ENCODE peak calls at places on chromosomes 2 and 18, in seven cellular contexts. W, Z, F, P, L, Y and M are unnamed samples.

GRCh38 chr2:237097326-237097910 is 11.7 kb downstream of the COPS8 start:
- DNase-seq in W (no peak), Z (no peak), F (no peak), P (peak; percentile 36), L (no peak), Y (no peak), M (no peak)

GRCh38 chr2:239160226-239161143 is 240.3 kb downstream of the HDAC4 start:
- DNase-seq in W (no peak), Z (no peak), F (no peak), P (no peak), L (no peak), Y (no peak), M (no peak)

GRCh38 chr2:88181511-88181910 is 11.4 kb downstream of the THNSL2 start:
- DNase-seq in W (no peak), Z (no peak), F (no peak), P (peak; percentile 33), L (no peak), Y (peak; percentile 33), M (no peak)

GRCh38 chr2:2191110-2191707 is 139.9 kb downstream of the MYT1L start:
- DNase-seq in W (peak; percentile 18), Z (no peak), F (no peak), P (no peak), L (no peak), Y (no peak), M (no peak)

GRCh38 chr18:7307586-7307985 is 76.7 kb downstream of the LRRC30 start:
- DNase-seq in W (no peak), Z (no peak), F (no peak), P (no peak), L (no peak), Y (no peak), M (no peak)

GRCh38 chr2:241158546-241158900 is 8.3 kb downstream of the PPP1R7 start:
- DNase-seq in W (no peak), Z (no peak), F (no peak), P (no peak), L (no peak), Y (no peak), M (no peak)

GRCh38 chr2:174970092-174970491 is 35.1 kb downstream of the CHN1 start:
- DNase-seq in W (no peak), Z (no peak), F (no peak), P (no peak), L (no peak), Y (peak; percentile 73), M (no peak)

GRCh38 chr2:128531856-128532255 is 213.2 kb upstream of the HS6ST1 start:
- DNase-seq in W (peak; percentile 1), Z (no peak), F (no peak), P (no peak), L (no peak), Y (no peak), M (no peak)

GRCh38 chr2:198356157-198356556 is 551.8 kb downstream of the PLCL1 start:
- DNase-seq in W (no peak), Z (no peak), F (no peak), P (no peak), L (no peak), Y (no peak), M (no peak)